ENCODE peak calls at places on chromosomes 12 and 14, in six cellular contexts. One of them, this sample, is unnamed.

GRCh38 chr14:101200008-101200649 is 296.6 kb upstream of the RTL1 start:
- DNase-seq in astrocyte: no peak
- DNase-seq in colonic mucosa: no peak
- DNase-seq in CD8-positive, alpha-beta T cell: peak; percentile 27
- DNase-seq in heart right ventricle: no peak
- DNase-seq in A673: no peak
- DNase-seq in this sample: no peak

GRCh38 chr14:94320243-94320642 is 2.9 kb downstream of the SERPINA6 start:
- DNase-seq in A673: no peak
- DNase-seq in colonic mucosa: peak; percentile 70
- DNase-seq in astrocyte: no peak
- DNase-seq in heart right ventricle: no peak
- DNase-seq in CD8-positive, alpha-beta T cell: no peak
- DNase-seq in this sample: no peak

GRCh38 chr12:58425481-58426392 is 484.4 kb downstream of the ATP23 start:
- DNase-seq in A673: peak; percentile 87
- DNase-seq in CD8-positive, alpha-beta T cell: no peak
- DNase-seq in heart right ventricle: no peak
- DNase-seq in astrocyte: peak; percentile 95
- DNase-seq in colonic mucosa: peak; percentile 62
- DNase-seq in this sample: peak; percentile 96

GRCh38 chr12:106769078-106769477 is 5.4 kb upstream of the RIC8B start:
- DNase-seq in heart right ventricle: no peak
- DNase-seq in A673: no peak
- DNase-seq in colonic mucosa: no peak
- DNase-seq in astrocyte: peak; percentile 87
- DNase-seq in CD8-positive, alpha-beta T cell: no peak
- DNase-seq in this sample: peak; percentile 72

GRCh38 chr14:98956181-98956580 is 315.8 kb downstream of the BCL11B start:
- DNase-seq in A673: no peak
- DNase-seq in heart right ventricle: no peak
- DNase-seq in colonic mucosa: peak; percentile 15
- DNase-seq in CD8-positive, alpha-beta T cell: peak; percentile 42
- DNase-seq in astrocyte: no peak
- DNase-seq in this sample: no peak

GRCh38 chr12:111775205-111776193 is 8.8 kb downstream of the ALDH2 start:
- DNase-seq in A673: no peak
- DNase-seq in CD8-positive, alpha-beta T cell: no peak
- DNase-seq in astrocyte: peak; percentile 72
- DNase-seq in heart right ventricle: peak; percentile 75
- DNase-seq in colonic mucosa: peak; percentile 93
- DNase-seq in this sample: no peak

GRCh38 chr12:12606793-12607589 is 4.7 kb upstream of the CREBL2 start:
- DNase-seq in CD8-positive, alpha-beta T cell: no peak
- DNase-seq in A673: no peak
- DNase-seq in heart right ventricle: no peak
- DNase-seq in astrocyte: peak; percentile 91
- DNase-seq in colonic mucosa: no peak
- DNase-seq in this sample: peak; percentile 67

GRCh38 chr12:106152334-106152733 is 13.6 kb upstream of the NUAK1 start:
- DNase-seq in heart right ventricle: no peak
- DNase-seq in A673: no peak
- DNase-seq in astrocyte: no peak
- DNase-seq in colonic mucosa: no peak
- DNase-seq in CD8-positive, alpha-beta T cell: no peak
- DNase-seq in this sample: no peak

GRCh38 chr14:64715146-64715627 is 11.0 kb downstream of the PLEKHG3 start:
- DNase-seq in heart right ventricle: no peak
- DNase-seq in astrocyte: no peak
- DNase-seq in colonic mucosa: no peak
- DNase-seq in CD8-positive, alpha-beta T cell: no peak
- DNase-seq in A673: no peak
- DNase-seq in this sample: no peak

GRCh38 chr14:61965030-61965745 is 203.0 kb downstream of the SNAPC1 start:
- DNase-seq in astrocyte: peak; percentile 81
- DNase-seq in heart right ventricle: no peak
- DNase-seq in A673: peak; percentile 7
- DNase-seq in CD8-positive, alpha-beta T cell: no peak
- DNase-seq in colonic mucosa: no peak
- DNase-seq in this sample: peak; percentile 41

GRCh38 chr12:120007272-120007671 is 18.2 kb downstream of the BICDL1 start:
- DNase-seq in A673: no peak
- DNase-seq in CD8-positive, alpha-beta T cell: peak; percentile 80
- DNase-seq in colonic mucosa: no peak
- DNase-seq in astrocyte: no peak
- DNase-seq in heart right ventricle: no peak
- DNase-seq in this sample: no peak

GRCh38 chr14:76051717-76052459 is 66.3 kb downstream of the IFT43 start:
- DNase-seq in colonic mucosa: no peak
- DNase-seq in astrocyte: no peak
- DNase-seq in heart right ventricle: no peak
- DNase-seq in CD8-positive, alpha-beta T cell: no peak
- DNase-seq in A673: no peak
- DNase-seq in this sample: no peak

GRCh38 chr12:124045671-124046070 is 72.7 kb downstream of the ZNF664 start:
- DNase-seq in astrocyte: no peak
- DNase-seq in A673: no peak
- DNase-seq in CD8-positive, alpha-beta T cell: no peak
- DNase-seq in heart right ventricle: no peak
- DNase-seq in colonic mucosa: no peak
- DNase-seq in this sample: no peak

GRCh38 chr12:4266990-4267389 is 6.6 kb upstream of the CCND2 start:
- DNase-seq in astrocyte: no peak
- DNase-seq in colonic mucosa: no peak
- DNase-seq in CD8-positive, alpha-beta T cell: no peak
- DNase-seq in A673: no peak
- DNase-seq in heart right ventricle: no peak
- DNase-seq in this sample: no peak

GRCh38 chr12:94429633-94430032 is 30.0 kb downstream of the CEP83 start:
- DNase-seq in heart right ventricle: no peak
- DNase-seq in astrocyte: no peak
- DNase-seq in A673: no peak
- DNase-seq in colonic mucosa: no peak
- DNase-seq in CD8-positive, alpha-beta T cell: no peak
- DNase-seq in this sample: no peak

GRCh38 chr14:32940066-32940651 is 1.5 kb downstream of the NPAS3 start:
- DNase-seq in colonic mucosa: no peak
- DNase-seq in A673: peak; percentile 89
- DNase-seq in astrocyte: peak; percentile 65
- DNase-seq in CD8-positive, alpha-beta T cell: no peak
- DNase-seq in heart right ventricle: no peak
- DNase-seq in this sample: no peak

GRCh38 chr12:6165418-6165817 is 34.8 kb upstream of the CD9 start:
- DNase-seq in A673: no peak
- DNase-seq in colonic mucosa: no peak
- DNase-seq in astrocyte: peak; percentile 51
- DNase-seq in heart right ventricle: no peak
- DNase-seq in CD8-positive, alpha-beta T cell: no peak
- DNase-seq in this sample: no peak

GRCh38 chr12:28212182-28212581 is 21.9 kb downstream of the CCDC91 start:
- DNase-seq in colonic mucosa: no peak
- DNase-seq in heart right ventricle: no peak
- DNase-seq in A673: no peak
- DNase-seq in CD8-positive, alpha-beta T cell: no peak
- DNase-seq in astrocyte: no peak
- DNase-seq in this sample: no peak

GRCh38 chr14:90454041-90455000 is 57.5 kb downstream of the CALM1 start:
- DNase-seq in CD8-positive, alpha-beta T cell: no peak
- DNase-seq in astrocyte: peak; percentile 89
- DNase-seq in colonic mucosa: peak; percentile 91
- DNase-seq in A673: peak; percentile 52
- DNase-seq in heart right ventricle: peak; percentile 80
- DNase-seq in this sample: peak; percentile 49

GRCh38 chr14:35220920-35221319 is 71.3 kb upstream of the PSMA6 start:
- DNase-seq in astrocyte: no peak
- DNase-seq in heart right ventricle: no peak
- DNase-seq in A673: no peak
- DNase-seq in colonic mucosa: no peak
- DNase-seq in CD8-positive, alpha-beta T cell: no peak
- DNase-seq in this sample: no peak

GRCh38 chr12:105820407-105821140 is 318.2 kb downstream of the NUAK1 start:
- DNase-seq in A673: no peak
- DNase-seq in CD8-positive, alpha-beta T cell: no peak
- DNase-seq in colonic mucosa: no peak
- DNase-seq in heart right ventricle: no peak
- DNase-seq in astrocyte: peak; percentile 86
- DNase-seq in this sample: no peak

GRCh38 chr14:67583711-67584644 is 16.1 kb downstream of the PIGH start:
- DNase-seq in CD8-positive, alpha-beta T cell: no peak
- DNase-seq in A673: peak; percentile 41
- DNase-seq in colonic mucosa: peak; percentile 40
- DNase-seq in astrocyte: peak; percentile 20
- DNase-seq in heart right ventricle: no peak
- DNase-seq in this sample: no peak
- TF ChIP-seq CTCF in CD8-positive, alpha-beta T cell: peak; percentile 51
- TF ChIP-seq CTCF in A673: peak; percentile 68
- TF ChIP-seq CTCF in colonic mucosa: peak; percentile 43
- TF ChIP-seq CTCF in astrocyte: peak; percentile 60
- TF ChIP-seq CTCF in heart right ventricle: peak; percentile 67
- TF ChIP-seq CTCF in this sample: peak; percentile 81

DNA sequence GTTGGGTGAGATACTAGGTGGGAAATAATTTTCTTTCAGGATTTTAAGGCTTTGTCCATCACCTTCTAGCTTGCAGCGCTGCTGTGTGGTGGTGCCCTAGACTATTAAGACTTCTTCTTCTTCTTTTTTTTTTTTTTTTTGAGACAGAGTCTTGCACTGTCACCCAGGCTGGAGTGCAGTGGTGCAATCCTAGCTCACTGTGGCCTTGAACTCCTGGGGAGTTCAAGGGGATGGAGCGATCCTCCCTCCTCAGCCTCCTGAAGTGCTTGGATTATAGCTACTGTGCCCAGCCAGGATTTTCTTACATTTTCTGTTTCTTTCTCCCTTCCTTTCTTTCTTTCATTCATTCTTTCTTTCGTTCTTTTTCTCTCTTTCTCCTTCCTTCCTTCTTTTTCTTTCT is 10.2 kb upstream of the MTA1 start:
- DNase-seq in heart right ventricle: no peak
- DNase-seq in A673: no peak
- DNase-seq in colonic mucosa: no peak
- DNase-seq in astrocyte: no peak
- DNase-seq in CD8-positive, alpha-beta T cell: no peak
- DNase-seq in this sample: no peak
- H3K4me3 ChIP-seq in heart right ventricle: no peak overlapping the region
- H3K4me3 ChIP-seq in A673: no peak overlapping the region
- H3K4me3 ChIP-seq in colonic mucosa: no peak overlapping the region
- H3K4me3 ChIP-seq in astrocyte: no peak overlapping the region
- H3K4me3 ChIP-seq in CD8-positive, alpha-beta T cell: no peak overlapping the region
- H3K4me3 ChIP-seq in this sample: no peak overlapping the region

DNA sequence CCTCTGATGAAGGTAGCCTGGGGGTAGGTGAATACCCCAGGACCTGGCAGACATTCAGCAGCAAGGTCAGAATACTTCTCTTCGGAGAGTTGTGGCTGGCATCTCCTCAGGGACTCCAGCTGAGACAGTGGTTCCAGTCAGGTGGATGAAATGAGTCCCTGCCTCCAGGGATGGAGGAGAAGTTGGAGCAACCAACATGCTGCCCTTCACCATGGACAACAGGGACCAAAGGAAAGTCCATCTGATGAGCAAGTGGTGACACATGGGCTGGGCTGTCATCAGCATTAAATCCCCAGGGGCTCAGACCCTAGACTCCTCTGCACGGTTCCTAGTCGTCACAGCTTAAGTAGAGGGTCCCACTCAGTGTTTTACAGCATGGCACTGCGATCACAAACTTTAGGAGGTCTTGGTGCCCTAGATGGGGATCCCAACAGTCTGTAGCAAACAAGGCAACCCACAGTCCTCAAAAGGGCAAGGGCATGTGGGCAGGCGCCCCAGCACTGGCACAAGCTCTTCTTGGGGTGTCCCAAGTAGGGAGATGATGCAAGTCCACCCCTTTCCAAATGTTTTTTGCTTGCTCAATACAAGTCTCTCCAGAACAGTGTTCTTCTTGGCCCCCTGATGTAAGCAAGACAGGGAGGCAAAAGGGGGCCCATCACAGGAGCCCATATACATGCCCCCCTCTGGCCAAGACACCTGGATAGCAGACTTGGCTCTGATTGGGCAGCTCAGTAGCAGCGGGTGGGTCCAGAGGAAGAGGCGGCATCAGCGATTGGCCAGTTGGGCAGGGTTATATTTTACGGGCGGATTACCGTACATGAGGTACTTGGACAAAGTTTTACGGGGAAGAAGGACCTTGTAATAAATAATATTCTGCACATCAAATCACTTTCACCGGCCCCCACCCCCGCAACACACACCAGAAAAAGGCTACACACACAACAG is 10.8 kb upstream of the CDH24 start:
- DNase-seq in CD8-positive, alpha-beta T cell: no peak
- DNase-seq in heart right ventricle: no peak
- DNase-seq in colonic mucosa: no peak
- DNase-seq in astrocyte: no peak
- DNase-seq in A673: peak; percentile 28
- DNase-seq in this sample: no peak
- H3K36me3 ChIP-seq in CD8-positive, alpha-beta T cell: peaks cover 55% of the 10 kb centered on the region
- H3K36me3 ChIP-seq in heart right ventricle: no peaks in the 10 kb centered on the region
- H3K36me3 ChIP-seq in colonic mucosa: peaks cover 28% of the 10 kb centered on the region
- H3K36me3 ChIP-seq in astrocyte: peaks cover 57% of the 10 kb centered on the region
- H3K36me3 ChIP-seq in A673: peaks cover 73% of the 10 kb centered on the region
- H3K36me3 ChIP-seq in this sample: peaks cover 13% of the 10 kb centered on the region

GRCh38 chr12:54285150-54286041 is 4.9 kb downstream of the HNRNPA1 start:
- DNase-seq in A673: no peak
- DNase-seq in colonic mucosa: no peak
- DNase-seq in CD8-positive, alpha-beta T cell: no peak
- DNase-seq in astrocyte: no peak
- DNase-seq in heart right ventricle: no peak
- DNase-seq in this sample: no peak
- TF ChIP-seq CTCF in A673: peak; percentile 49
- TF ChIP-seq CTCF in colonic mucosa: no peak
- TF ChIP-seq CTCF in CD8-positive, alpha-beta T cell: peak; percentile 56
- TF ChIP-seq CTCF in astrocyte: no peak
- TF ChIP-seq CTCF in heart right ventricle: peak; percentile 10
- TF ChIP-seq CTCF in this sample: peak; percentile 21

This sample was measured in kidney epithelial cell.